ENCODE peak calls at places on chromosomes 1 and 21, in ten cellular contexts. U, E, C, Q, M, S, T, A, R and H are unnamed samples.
A peak's percentile ranks its signal among the peaks of the same experiment; 100 is the strongest.

GRCh38 chr1:12356004-12356890 is 126.4 kb downstream of the VPS13D start:
- DNase-seq in U (no peak), Q (no peak), C (no peak), R (peak; percentile 75), A (peak; percentile 20), S (no peak), T (no peak), E (no peak), M (no peak), H (no peak)

GRCh38 chr1:74689800-74690696 is 16.5 kb upstream of the ERICH3 start:
- DNase-seq in S (peak; percentile 73), T (no peak), Q (no peak), U (peak; percentile 49), E (peak; percentile 77), A (peak; percentile 53), M (no peak), C (no peak), R (peak; percentile 75), H (peak; percentile 65)

GRCh38 chr21:38303300-38303699 is 46.5 kb downstream of the KCNJ15 start:
- DNase-seq in M (no peak), S (peak; percentile 97), E (no peak), T (no peak), R (peak; percentile 92), A (peak; percentile 60), U (no peak), C (peak; percentile 63), Q (peak; percentile 95), H (peak; percentile 89)

GRCh38 chr21:37829447-37829846 is 86.8 kb downstream of the KCNJ6 start:
- DNase-seq in A (no peak), E (no peak), U (peak; percentile 76), Q (peak; percentile 41), R (peak; percentile 7), C (no peak), T (no peak), M (no peak), S (peak; percentile 80), H (peak; percentile 66)

GRCh38 chr1:60877376-60877775 is 205.0 kb upstream of the NFIA start:
- DNase-seq in T (no peak), Q (no peak), C (no peak), A (no peak), S (no peak), M (no peak), U (no peak), R (no peak), E (no peak), H (no peak)

GRCh38 chr1:179082308-179083030 is 599 bp downstream of the TOR3A start:
- DNase-seq in E (peak; percentile 35), C (no peak), Q (no peak), S (peak; percentile 57), A (no peak), R (peak; percentile 24), T (peak; percentile 35), M (peak; percentile 32), U (peak; percentile 44), H (peak; percentile 36)

GRCh38 chr1:216047821-216048220 is 375.4 kb downstream of the USH2A start:
- DNase-seq in S (peak; percentile 0), M (no peak), A (peak; percentile 34), E (no peak), U (no peak), T (no peak), R (peak; percentile 17), C (no peak), Q (no peak), H (no peak)

GRCh38 chr1:115277276-115277675 is 60.8 kb downstream of the NGF start:
- DNase-seq in Q (no peak), C (no peak), S (peak; percentile 86), M (no peak), T (no peak), U (no peak), E (no peak), A (no peak), R (peak; percentile 93), H (peak; percentile 53)

GRCh38 chr1:30378991-30379581 is 344.3 kb downstream of the MATN1 start:
- DNase-seq in A (peak; percentile 71), U (no peak), T (no peak), M (no peak), Q (peak; percentile 64), E (no peak), C (no peak), S (peak; percentile 88), R (peak; percentile 32), H (peak; percentile 30)

GRCh38 chr1:220791287-220791686 is 4.6 kb downstream of the MTARC1 start:
- DNase-seq in Q (no peak), S (no peak), A (no peak), E (no peak), R (no peak), C (no peak), U (no peak), T (no peak), M (no peak), H (peak; percentile 81)

GRCh38 chr1:81414417-81415087 is 386.2 kb upstream of the ADGRL2 start:
- DNase-seq in T (peak; percentile 77), M (no peak), R (peak; percentile 48), S (peak; percentile 69), U (peak; percentile 89), E (peak; percentile 66), A (no peak), C (peak; percentile 75), Q (no peak), H (peak; percentile 52)

DNA sequence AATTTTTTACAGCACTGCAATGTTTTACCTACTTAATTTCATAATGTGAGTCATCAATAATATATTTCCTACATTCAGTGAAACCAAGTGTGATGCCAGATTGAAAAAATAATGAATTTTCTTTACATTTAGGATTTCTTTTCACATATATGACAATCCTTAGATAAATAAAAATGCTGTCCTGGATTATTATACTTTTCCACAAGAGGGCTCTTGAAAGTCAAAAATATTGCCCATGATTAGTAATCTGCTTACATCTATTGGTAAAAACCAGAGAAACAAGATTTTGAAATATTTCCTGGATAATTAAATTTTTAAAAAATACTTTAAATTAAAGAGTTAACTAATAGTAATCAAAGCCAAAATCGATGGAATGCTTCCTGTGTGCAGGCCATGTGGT is 86.8 kb upstream of the PLPPR4 start:
- DNase-seq in Q (no peak), S (no peak), R (no peak), E (no peak), C (no peak), U (no peak), M (no peak), T (no peak), A (no peak), H (no peak)
- TF ChIP-seq CTCF in Q (no peak), S (no peak), R (peak; percentile 18), E (no peak), C (no peak), U (no peak), M (no peak), T (no peak), A (no peak), H (no peak)

DNA sequence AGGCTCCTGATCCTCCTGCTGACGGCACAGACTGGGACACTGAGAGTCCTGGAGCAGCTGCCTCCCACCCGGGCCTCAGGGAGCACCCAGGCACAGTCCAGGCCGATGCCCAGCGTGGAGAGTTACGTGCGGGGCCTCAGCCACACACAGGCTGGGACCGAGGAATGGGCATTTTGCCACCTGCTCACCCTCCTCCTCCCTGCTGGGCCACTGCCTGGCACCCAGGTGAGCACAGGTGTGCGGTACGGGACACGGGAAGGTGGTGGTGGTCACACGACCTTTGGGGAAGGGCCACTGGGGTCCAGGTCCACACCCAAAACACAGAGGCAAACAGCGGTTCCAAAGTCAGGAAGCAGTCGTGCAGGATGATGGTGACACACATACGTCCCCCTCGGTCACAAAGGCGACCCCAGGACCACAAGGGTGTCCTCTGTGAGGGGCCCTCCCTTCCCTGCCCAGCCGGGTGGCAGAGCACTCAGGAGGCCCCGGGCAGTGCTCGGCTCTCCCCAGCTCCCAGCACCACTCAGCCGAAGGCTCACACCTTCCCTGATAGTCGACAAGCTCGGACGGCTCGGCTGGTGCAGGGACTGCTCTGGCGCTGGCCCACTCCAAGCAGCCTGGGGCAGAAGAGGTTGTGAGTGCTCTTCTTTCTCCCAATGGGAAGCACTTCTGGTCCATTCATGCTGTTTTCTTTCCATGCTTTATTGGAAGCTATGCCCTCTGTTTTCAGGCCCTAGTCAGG is 14.3 kb downstream of the MORN1 start:
- DNase-seq in E (no peak), M (peak; percentile 8), C (peak; percentile 42), Q (no peak), S (no peak), U (no peak), R (no peak), A (no peak), T (no peak), H (no peak)
- H3K4me3 ChIP-seq in E (no peak overlapping the region), M (no peak overlapping the region), C (no peak overlapping the region), Q (no peak overlapping the region), S (no peak overlapping the region), U (no peak overlapping the region), R (no peak overlapping the region), A (no peak overlapping the region), T (no peak overlapping the region), H (no peak overlapping the region)

GRCh38 chr1:3624194-3625136 is at the start of gene TPRG1L:
- DNase-seq in S (peak; percentile 98), U (peak; percentile 99), T (peak; percentile 99), A (peak; percentile 82), Q (peak; percentile 76), R (peak; percentile 89), C (peak; percentile 99), E (peak; percentile 99), M (peak; percentile 98), H (peak; percentile 97)

GRCh38 chr1:3623441-3624150 is 1.2 kb upstream of the TPRG1L start:
- DNase-seq in S (peak; percentile 33), E (no peak), A (no peak), U (no peak), T (no peak), C (peak; percentile 56), Q (no peak), R (no peak), M (no peak), H (no peak)

GRCh38 chr1:3627515-3628253 is 2.9 kb downstream of the TPRG1L start:
- DNase-seq in M (no peak), Q (no peak), E (no peak), A (no peak), T (no peak), S (no peak), R (no peak), U (no peak), C (peak; percentile 40), H (no peak)

GRCh38 chr1:3628445-3628844 is 3.6 kb downstream of the TPRG1L start:
- DNase-seq in U (no peak), C (no peak), R (no peak), Q (no peak), T (no peak), A (no peak), M (no peak), S (no peak), E (no peak), H (no peak)

GRCh38 chr1:3625151-3625907 is 514 bp downstream of the TPRG1L start:
- DNase-seq in R (peak; percentile 53), T (no peak), A (no peak), S (peak; percentile 62), U (peak; percentile 70), C (no peak), Q (no peak), M (no peak), E (peak; percentile 58), H (peak; percentile 58)
- TF ChIP-seq CTCF in R (no peak), T (no peak), A (no peak), S (no peak), U (no peak), C (no peak), Q (no peak), M (no peak), E (no peak), H (peak; percentile 19)

GRCh38 chr1:45394342-45394741 is 54.1 kb upstream of the MUTYH start:
- DNase-seq in C (no peak), R (no peak), M (no peak), T (no peak), E (no peak), S (no peak), A (no peak), Q (no peak), U (no peak), H (no peak)
- H3K4me3 ChIP-seq in C (no peak overlapping the region), R (no peak overlapping the region), M (no peak overlapping the region), T (no peak overlapping the region), E (no peak overlapping the region), S (no peak overlapping the region), A (no peak overlapping the region), Q (no peak overlapping the region), U (no peak overlapping the region), H (no peak overlapping the region)

GRCh38 chr1:190957565-190957964 is 479.9 kb upstream of the BRINP3 start:
- DNase-seq in A (no peak), M (no peak), U (no peak), Q (no peak), R (no peak), T (no peak), E (no peak), C (no peak), S (peak; percentile 2), H (peak; percentile 6)
- TF ChIP-seq CTCF in A (no peak), M (no peak), U (no peak), Q (no peak), R (no peak), T (no peak), E (no peak), C (no peak), S (no peak), H (peak; percentile 5)